ENCODE peak calls at places on chromosomes 12 and 14, in nine cellular contexts. I is heart right ventricle, V is left ventricle myocardium inferior, R is GM23338, W is transverse colon, E is cardiac muscle cell, J is NT2/D1, M is H9, S is gastrocnemius medialis. T is an unnamed sample.

GRCh38 chr12:12872139-12872933 is 19.0 kb upstream of the GPRC5A start:
- DNase-seq in S (no peak), E (peak; percentile 63), W (peak; percentile 74), V (no peak), I (no peak), J (no peak), R (peak; percentile 36), M (peak; percentile 54), T (no peak)

GRCh38 chr12:10385181-10385613 is 4.6 kb downstream of the KLRK1 start:
- DNase-seq in W (no peak), M (no peak), I (no peak), V (no peak), J (no peak), S (no peak), R (no peak), E (peak; percentile 84), T (no peak)

GRCh38 chr12:62631531-62632520 is 165.2 kb downstream of the MON2 start:
- DNase-seq in I (peak; percentile 66), J (no peak), W (peak; percentile 61), R (peak; percentile 84), S (peak; percentile 28), E (peak; percentile 91), V (peak; percentile 71), M (peak; percentile 79), T (no peak)

GRCh38 chr12:54037360-54038259 is 4.8 kb downstream of the HOXC5 start:
- DNase-seq in R (peak; percentile 1), M (no peak), S (no peak), V (no peak), J (no peak), E (no peak), W (no peak), I (no peak), T (no peak)

GRCh38 chr12:87038098-87038497 is 781.9 kb upstream of the MGAT4C start:
- DNase-seq in M (no peak), R (no peak), E (no peak), J (no peak), S (no peak), I (no peak), V (no peak), W (no peak), T (no peak)

GRCh38 chr12:110370732-110371141 is 32.8 kb downstream of the ANAPC7 start:
- DNase-seq in V (no peak), M (peak; percentile 44), E (no peak), W (no peak), S (no peak), J (no peak), I (no peak), R (no peak), T (no peak)

GRCh38 chr12:12398026-12398859 is 41.4 kb downstream of the BORCS5 start:
- DNase-seq in R (no peak), J (no peak), V (peak; percentile 45), E (peak; percentile 98), S (peak; percentile 70), M (no peak), W (peak; percentile 30), I (peak; percentile 29), T (peak; percentile 39)

GRCh38 chr12:22759769-22760674 is 135.1 kb downstream of the ETNK1 start:
- DNase-seq in M (no peak), S (no peak), R (no peak), V (no peak), E (peak; percentile 3), J (no peak), W (no peak), I (no peak), T (no peak)

GRCh38 chr12:54935235-54935951 is 49.2 kb downstream of the TESPA1 start:
- DNase-seq in M (no peak), W (no peak), I (no peak), S (no peak), J (no peak), E (peak; percentile 81), V (no peak), R (no peak), T (no peak)

GRCh38 chr14:68774771-68775613 is 17.9 kb downstream of the ZFP36L1 start:
- DNase-seq in S (peak; percentile 64), M (no peak), E (no peak), R (no peak), I (no peak), W (no peak), J (no peak), V (no peak), T (no peak)

GRCh38 chr12:31837913-31838312 is 109.1 kb upstream of the AMN1 start:
- DNase-seq in J (no peak), I (no peak), E (no peak), M (no peak), S (no peak), R (no peak), V (no peak), W (no peak), T (no peak)

GRCh38 chr12:11822071-11822818 is 172.8 kb downstream of the ETV6 start:
- DNase-seq in S (no peak), I (no peak), W (peak; percentile 55), J (no peak), M (no peak), V (no peak), E (peak; percentile 58), R (no peak), T (no peak)

GRCh38 chr14:76376001-76376404 is at the start of gene ESRRB:
- DNase-seq in V (no peak), S (no peak), I (no peak), W (no peak), M (peak; percentile 63), R (peak; percentile 84), J (peak; percentile 54), E (peak; percentile 39), T (no peak)

GRCh38 chr12:120324841-120325417 is 2.6 kb downstream of the PLA2G1B start:
- DNase-seq in E (no peak), R (no peak), V (no peak), W (no peak), I (no peak), M (no peak), J (no peak), S (no peak), T (no peak)

GRCh38 chr14:105475269-105475915 is 771 bp downstream of the CRIP2 start:
- DNase-seq in M (no peak), I (peak; percentile 73), E (no peak), S (no peak), W (no peak), J (no peak), R (peak; percentile 44), V (no peak), T (no peak)

GRCh38 chr14:88872976-88873375 is 48.5 kb downstream of the TTC8 start:
- DNase-seq in E (no peak), V (no peak), M (no peak), R (no peak), J (no peak), S (no peak), W (no peak), I (no peak), T (no peak)

GRCh38 chr14:77612011-77612620 is 4.3 kb downstream of the SPTLC2 start:
- DNase-seq in M (no peak), J (no peak), I (no peak), R (peak; percentile 24), V (no peak), S (no peak), W (no peak), E (peak; percentile 62), T (no peak)

GRCh38 chr14:21543426-21544350 is 17.5 kb upstream of the SALL2 start:
- DNase-seq in J (no peak), S (no peak), R (peak; percentile 84), M (peak; percentile 62), E (no peak), I (no peak), W (no peak), V (no peak), T (no peak)

GRCh38 chr14:24366664-24367505 is 1.1 kb upstream of the NFATC4 start:
- DNase-seq in R (peak; percentile 97), W (peak; percentile 94), M (peak; percentile 96), V (peak; percentile 90), S (peak; percentile 73), J (peak; percentile 83), I (peak; percentile 95), E (peak; percentile 99), T (peak; percentile 59)

GRCh38 chr14:60971271-60971670 is 9.6 kb downstream of the TRMT5 start:
- DNase-seq in W (no peak), M (no peak), S (no peak), E (no peak), R (no peak), V (no peak), J (no peak), I (no peak), T (no peak)
- H3K4me1 ChIP-seq in W (no peaks in the 10 kb centered on the region), M (no peaks in the 10 kb centered on the region), S (peaks cover 37% of the 10 kb centered on the region), E (peaks cover 3% of the 10 kb centered on the region), R (no peaks in the 10 kb centered on the region), V (peaks cover 5% of the 10 kb centered on the region), J (no peaks in the 10 kb centered on the region), I (no peaks in the 10 kb centered on the region), T (peaks cover 22% of the 10 kb centered on the region)

GRCh38 chr12:91222746-91223145 is 40.1 kb upstream of the DCN start:
- DNase-seq in S (no peak), W (no peak), J (no peak), E (peak; percentile 65), V (no peak), R (no peak), M (no peak), I (no peak), T (no peak)
- H3K4me1 ChIP-seq in S (no peaks in the 10 kb centered on the region), W (no peaks in the 10 kb centered on the region), J (no peaks in the 10 kb centered on the region), E (no peaks in the 10 kb centered on the region), V (no peaks in the 10 kb centered on the region), R (no peaks in the 10 kb centered on the region), M (no peaks in the 10 kb centered on the region), I (no peaks in the 10 kb centered on the region), T (no peaks in the 10 kb centered on the region)

DNA sequence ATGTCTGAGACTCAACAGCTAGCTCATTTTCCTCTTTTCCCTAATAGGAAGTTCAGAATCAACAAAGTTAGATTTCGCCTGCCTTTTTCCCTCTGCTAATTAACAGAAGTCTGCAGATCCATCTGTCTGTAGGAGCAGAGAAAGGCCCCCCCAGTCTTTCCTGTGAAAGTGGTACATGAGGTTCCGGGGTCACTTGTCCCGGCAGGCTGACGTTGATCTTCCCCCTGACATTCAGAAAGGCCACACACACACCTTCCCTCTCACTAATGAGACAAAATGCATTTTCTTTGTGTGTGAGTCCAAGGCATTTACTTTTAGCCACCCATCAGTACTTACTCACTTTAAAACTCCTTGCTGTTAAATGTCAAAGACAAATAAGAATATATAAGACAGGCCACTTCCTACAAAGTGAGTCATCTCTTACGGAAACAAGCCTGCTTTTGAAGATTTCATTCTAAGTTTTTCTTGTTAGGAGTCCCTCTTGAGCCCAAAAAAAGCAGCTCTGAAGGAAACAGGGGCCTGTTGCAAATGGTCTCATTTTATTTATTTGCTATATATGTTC is 138.7 kb downstream of the TTC7B start:
- DNase-seq in J (no peak), S (no peak), V (no peak), W (no peak), M (no peak), I (no peak), R (no peak), E (peak; percentile 80), T (no peak)
- H3K4me1 ChIP-seq in J (peaks cover 3% of the 10 kb centered on the region), S (peaks cover 67% of the 10 kb centered on the region), V (peaks cover 27% of the 10 kb centered on the region), W (peaks cover 11% of the 10 kb centered on the region), M (no peaks in the 10 kb centered on the region), I (no peaks in the 10 kb centered on the region), R (no peaks in the 10 kb centered on the region), E (no peaks in the 10 kb centered on the region), T (peaks cover 38% of the 10 kb centered on the region)

DNA sequence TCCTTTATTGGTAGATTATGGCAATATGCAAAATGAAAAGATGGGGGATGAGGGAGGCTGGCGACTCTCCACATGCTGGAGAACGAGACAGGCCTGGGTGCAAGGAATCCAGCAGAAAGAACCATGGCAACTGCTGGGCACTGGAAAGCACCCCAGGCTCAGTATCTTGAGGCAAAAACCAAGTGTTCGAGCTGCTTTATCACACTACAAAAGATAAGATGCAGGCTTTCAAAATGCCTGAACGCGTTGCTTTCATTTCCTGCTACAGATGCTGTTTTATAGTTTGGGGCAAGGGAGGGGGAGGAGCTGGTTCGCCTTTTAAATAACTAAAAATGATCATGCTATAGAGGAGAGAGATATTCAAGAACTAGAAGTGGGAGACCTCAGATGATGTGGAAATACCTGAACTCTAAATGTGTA is 38.9 kb downstream of the NIN start:
- DNase-seq in M (no peak), W (no peak), E (peak; percentile 50), J (no peak), R (no peak), I (no peak), V (no peak), S (no peak), T (no peak)
- H3K4me1 ChIP-seq in M (no peaks in the 10 kb centered on the region), W (no peaks in the 10 kb centered on the region), E (peaks cover 34% of the 10 kb centered on the region), J (no peaks in the 10 kb centered on the region), R (peaks cover 11% of the 10 kb centered on the region), I (no peaks in the 10 kb centered on the region), V (peaks cover 56% of the 10 kb centered on the region), S (peaks cover 43% of the 10 kb centered on the region), T (peaks cover 41% of the 10 kb centered on the region)